ENCODE peak calls at places on chromosomes 3 and 15, in eight cellular contexts. Q is fibroblast of lung, E is left ventricle myocardium inferior, L is A549, A is Caco-2, X is OCI-LY7, P is HCT116, Y is neural progenitor cell. D is an unnamed sample.

GRCh38 chr3:126356373-126357298 is 572 bp downstream of the KLF15 start:
- DNase-seq in A (no peak), E (peak; percentile 56), Y (peak; percentile 72), P (no peak), Q (no peak), X (peak; percentile 40), L (no peak), D (peak; percentile 44)

GRCh38 chr3:128950223-128950938 is 43.5 kb downstream of the CFAP92 start:
- DNase-seq in Q (peak; percentile 34), P (peak; percentile 21), L (peak; percentile 44), Y (peak; percentile 61), X (peak; percentile 19), A (peak; percentile 47), E (no peak), D (peak; percentile 47)

GRCh38 chr3:197711973-197712707 is 24.6 kb downstream of the RUBCN start:
- DNase-seq in X (peak; percentile 92), Y (peak; percentile 32), L (peak; percentile 94), A (peak; percentile 84), Q (peak; percentile 96), P (peak; percentile 96), E (peak; percentile 86), D (peak; percentile 92)

GRCh38 chr3:11335056-11335608 is 62.9 kb downstream of the ATG7 start:
- DNase-seq in P (peak; percentile 51), X (peak; percentile 48), L (peak; percentile 66), A (no peak), Q (peak; percentile 82), Y (peak; percentile 54), E (no peak), D (no peak)

GRCh38 chr3:182165234-182165633 is 453.5 kb downstream of the SOX2 start:
- DNase-seq in Q (no peak), E (no peak), L (no peak), Y (no peak), P (no peak), X (no peak), A (peak; percentile 73), D (no peak)

GRCh38 chr3:188465311-188465710 is 311.4 kb downstream of the LPP start:
- DNase-seq in Q (no peak), E (no peak), A (no peak), X (no peak), Y (peak; percentile 32), P (no peak), L (no peak), D (no peak)

GRCh38 chr3:1462916-1463315 is 370.1 kb downstream of the CNTN6 start:
- DNase-seq in L (no peak), A (no peak), X (no peak), P (no peak), E (no peak), Y (no peak), Q (no peak), D (no peak)

GRCh38 chr3:39137991-39138803 is 15.2 kb downstream of the CSRNP1 start:
- DNase-seq in P (no peak), A (no peak), E (no peak), L (no peak), X (no peak), Y (no peak), Q (no peak), D (no peak)

GRCh38 chr3:14256561-14257342 is 78.1 kb downstream of the LSM3 start:
- DNase-seq in Q (no peak), E (no peak), L (no peak), P (no peak), X (peak; percentile 55), Y (peak; percentile 58), A (peak; percentile 67), D (peak; percentile 44)

GRCh38 chr15:90001062-90001682 is at the start of gene ZNF710:
- DNase-seq in P (no peak), Y (peak; percentile 73), A (peak; percentile 52), Q (peak; percentile 80), X (peak; percentile 70), L (peak; percentile 58), E (peak; percentile 56), D (peak; percentile 66)

GRCh38 chr3:2923390-2923789 is 186.8 kb downstream of the IL5RA start:
- DNase-seq in X (no peak), Q (no peak), A (no peak), L (no peak), Y (no peak), E (no peak), P (no peak), D (no peak)

GRCh38 chr3:71316378-71316777 is 267.1 kb downstream of the FOXP1 start:
- DNase-seq in Q (no peak), Y (no peak), E (no peak), X (no peak), A (no peak), L (no peak), P (no peak), D (no peak)

GRCh38 chr3:188233320-188233719 is 79.4 kb downstream of the LPP start:
- DNase-seq in Q (peak; percentile 44), A (no peak), X (no peak), E (no peak), L (no peak), Y (no peak), P (no peak), D (no peak)

GRCh38 chr15:65303687-65304392 is 637 bp upstream of the RNU5B-1 start:
- DNase-seq in X (peak; percentile 44), A (peak; percentile 66), Q (peak; percentile 68), E (peak; percentile 66), L (peak; percentile 80), P (peak; percentile 44), Y (peak; percentile 81), D (peak; percentile 61)

DNA sequence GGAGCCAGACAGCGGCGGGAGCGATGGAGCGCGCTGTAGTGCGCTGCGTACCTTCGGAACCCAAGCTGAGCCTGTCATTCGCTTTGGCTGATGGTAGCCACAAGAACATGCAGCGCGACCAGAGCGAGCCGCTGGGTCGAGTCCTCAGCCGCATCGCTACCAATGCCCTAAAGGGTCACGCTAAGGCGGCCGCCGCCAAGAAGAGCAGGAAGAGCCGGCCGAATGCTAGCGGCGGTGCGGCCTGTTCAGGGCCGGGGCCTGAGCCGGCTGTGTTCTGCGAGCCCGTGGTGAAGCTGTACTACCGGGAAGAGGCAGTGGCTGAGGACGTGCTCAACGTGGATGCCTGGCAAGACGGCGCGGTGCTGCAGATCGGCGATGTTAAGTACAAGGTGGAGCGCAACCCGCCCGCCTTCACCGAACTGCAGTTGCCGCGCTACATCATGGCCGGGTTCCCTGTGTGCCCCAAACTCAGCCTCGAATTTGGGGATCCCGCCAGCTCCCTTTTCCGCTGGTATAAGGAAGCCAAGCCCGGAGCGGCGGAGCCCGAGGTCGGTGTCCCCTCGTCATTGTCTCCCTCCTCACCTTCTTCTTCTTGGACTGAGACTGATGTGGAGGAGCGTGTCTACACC is 499 bp downstream of the PDE12 start:
- DNase-seq in L (no peak), A (peak; percentile 41), Q (no peak), X (peak; percentile 60), Y (no peak), P (no peak), E (peak; percentile 21), D (peak; percentile 40)
- H3K4me3 ChIP-seq in L (peak overlapping the region; percentile 69), A (peak overlapping the region; percentile 71), Q (peak overlapping the region; percentile 86), X (peak overlapping the region; percentile 78), Y (peak overlapping the region; percentile 60), P (peak overlapping the region; percentile 73), E (peak overlapping the region; percentile 95), D (peak overlapping the region; percentile 97)

GRCh38 chr15:40323953-40324937 is 753 bp downstream of the INAFM2 start:
- DNase-seq in P (no peak), Q (no peak), E (no peak), X (no peak), Y (peak; percentile 55), L (no peak), A (peak; percentile 29), D (peak; percentile 51)

GRCh38 chr15:40323239-40323952 is at the start of gene INAFM2:
- DNase-seq in Y (peak; percentile 97), Q (peak; percentile 91), E (peak; percentile 92), X (peak; percentile 94), L (peak; percentile 77), P (peak; percentile 81), A (peak; percentile 90), D (peak; percentile 93)

GRCh38 chr15:40327338-40327917 is 3.9 kb downstream of the INAFM2 start:
- DNase-seq in L (no peak), E (no peak), Y (peak; percentile 60), A (no peak), X (no peak), Q (no peak), P (no peak), D (no peak)

GRCh38 chr15:40325188-40325587 is 1.7 kb downstream of the INAFM2 start:
- DNase-seq in Y (no peak), Q (no peak), X (no peak), P (no peak), E (no peak), A (no peak), L (no peak), D (no peak)

GRCh38 chr15:40325700-40326099 is 2.2 kb downstream of the INAFM2 start:
- DNase-seq in P (no peak), Y (no peak), X (no peak), L (no peak), Q (no peak), E (no peak), A (no peak), D (no peak)
- H3K4me1 ChIP-seq in P (peaks cover 4% of the 10 kb centered on the region), Y (peaks cover 50% of the 10 kb centered on the region), X (peaks cover 6% of the 10 kb centered on the region), L (peaks cover 9% of the 10 kb centered on the region), Q (peaks cover 12% of the 10 kb centered on the region), E (peaks cover 78% of the 10 kb centered on the region), A (peaks cover 15% of the 10 kb centered on the region), D (peaks cover 16% of the 10 kb centered on the region)

GRCh38 chr15:93087825-93088199 is 1.2 kb downstream of the RGMA start:
- DNase-seq in X (peak; percentile 57), Y (peak; percentile 85), E (peak; percentile 78), Q (peak; percentile 62), A (peak; percentile 57), P (peak; percentile 22), L (peak; percentile 72), D (peak; percentile 89)
- H3K4me3 ChIP-seq in X (no peak overlapping the region), Y (peak overlapping the region; percentile 99), E (peak overlapping the region; percentile 83), Q (peak overlapping the region; percentile 27), A (peak overlapping the region; percentile 57), P (no peak overlapping the region), L (peak overlapping the region; percentile 45), D (peak overlapping the region; percentile 75)

GRCh38 chr3:120155108-120155507 is 60.9 kb upstream of the GSK3B start:
- DNase-seq in L (no peak), A (no peak), Y (no peak), Q (no peak), E (no peak), X (no peak), P (no peak), D (no peak)

GRCh38 chr3:120153294-120153693 is 59.0 kb upstream of the GSK3B start:
- DNase-seq in X (no peak), L (no peak), E (no peak), Y (no peak), A (no peak), Q (peak; percentile 57), P (no peak), D (no peak)

GRCh38 chr3:120147072-120147871 is 53.0 kb upstream of the GSK3B start:
- DNase-seq in Q (no peak), E (no peak), A (peak; percentile 76), Y (peak; percentile 19), P (no peak), X (peak; percentile 54), L (peak; percentile 32), D (no peak)

GRCh38 chr3:120148187-120148954 is 54.1 kb upstream of the GSK3B start:
- DNase-seq in L (no peak), E (no peak), X (no peak), A (no peak), Y (no peak), P (no peak), Q (no peak), D (no peak)

DNA sequence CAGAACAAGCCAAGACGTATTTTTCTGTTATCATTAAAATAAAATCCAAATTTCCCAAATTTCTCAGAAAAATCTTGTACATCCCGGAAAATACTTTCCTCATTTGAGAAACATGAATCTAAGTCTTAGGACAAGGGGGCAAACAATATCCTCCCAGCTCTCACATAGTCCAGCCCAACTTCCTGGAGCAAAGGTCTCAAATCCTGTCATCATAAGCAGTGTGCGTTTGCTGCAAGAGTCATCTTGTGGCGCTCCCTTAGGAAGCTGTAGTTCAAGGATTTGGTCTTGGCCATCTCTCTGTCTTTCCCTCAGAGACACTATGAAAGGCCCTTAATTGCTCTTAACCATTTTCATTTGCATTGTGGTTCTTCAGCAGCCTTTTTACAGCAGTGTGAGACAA is 57.5 kb upstream of the GSK3B start:
- DNase-seq in X (no peak), Y (no peak), L (no peak), Q (no peak), E (no peak), P (no peak), A (no peak), D (no peak)
- H3K4me1 ChIP-seq in X (no peaks in the 10 kb centered on the region), Y (no peaks in the 10 kb centered on the region), L (peaks cover 12% of the 10 kb centered on the region), Q (peaks cover 5% of the 10 kb centered on the region), E (peaks cover 18% of the 10 kb centered on the region), P (no peaks in the 10 kb centered on the region), A (peaks cover 22% of the 10 kb centered on the region), D (no peaks in the 10 kb centered on the region)